ENCODE peak calls at places on chromosomes 4 and X, in four cellular contexts. R is activated T-cell treated with anti-CD3 and anti-CD28 coated beads for 24 hours, H is NCI-H345, P is NCI-H1694 treated with DMSO at 0.1 percent for 48 hours. Y is an unnamed sample.

GRCh38 chr4:11640584-11640983 is 211.9 kb upstream of the HS3ST1 start:
- DNase-seq in P (no peak), H (no peak), R (no peak), Y (no peak)

GRCh38 chr4:125317526-125317880 is 2.7 kb downstream of the FAT4 start:
- DNase-seq in H (no peak), P (no peak), R (no peak), Y (peak)

GRCh38 chr4:110484029-110484428 is 8.1 kb downstream of the ENPEP start:
- DNase-seq in P (no peak), H (no peak), R (no peak), Y (no peak)

GRCh38 chrX:79601336-79602131 is 234.4 kb upstream of the ITM2A start:
- DNase-seq in R (no peak), H (no peak), P (no peak), Y (no peak)

GRCh38 chr4:25863347-25863784 is 578 bp upstream of the SEL1L3 start:
- DNase-seq in R (no peak), P (no peak), H (no peak), Y (no peak)

GRCh38 chr4:123777297-123777859 is 380.8 kb downstream of the SPRY1 start:
- DNase-seq in H (no peak), R (no peak), P (no peak), Y (no peak)

GRCh38 chrX:1507511-1508463 is 29.2 kb downstream of the P2RY8 start:
- DNase-seq in H (no peak), P (no peak), R (no peak), Y (no peak)

GRCh38 chr4:140834866-140835495 is 78.8 kb upstream of the TBC1D9 start:
- DNase-seq in P (no peak), H (no peak), R (no peak), Y (no peak)

GRCh38 chr4:147891476-147892115 is 159.7 kb downstream of the ARHGAP10 start:
- DNase-seq in R (no peak), H (no peak), P (no peak), Y (no peak)

GRCh38 chr4:173243917-173244658 is 75.5 kb downstream of the GALNT7 start:
- DNase-seq in H (peak), R (no peak), P (peak), Y (no peak)

GRCh38 chr4:3237266-3237665 is 11.7 kb upstream of the MSANTD1 start:
- DNase-seq in H (no peak), R (no peak), P (no peak), Y (no peak)

GRCh38 chrX:21940356-21940829 is at the start of gene SMS:
- DNase-seq in P (peak), H (peak), R (peak), Y (peak)

GRCh38 chr4:170671171-170671570 is 581.4 kb upstream of the AADAT start:
- DNase-seq in R (no peak), H (no peak), P (no peak), Y (no peak)

GRCh38 chr4:138158746-138159297 is 83.3 kb downstream of the SLC7A11 start:
- DNase-seq in R (no peak), H (no peak), P (no peak), Y (peak)

GRCh38 chrX:139448996-139449395 is 81.5 kb upstream of the F9 start:
- DNase-seq in R (no peak), P (no peak), H (no peak), Y (no peak)

GRCh38 chr4:62709618-62710252 is 1509.6 kb downstream of the ADGRL3 start:
- DNase-seq in R (no peak), P (peak), H (peak), Y (peak)

GRCh38 chr4:96052827-96053226 is 212.9 kb downstream of the PDHA2 start:
- DNase-seq in R (no peak), P (no peak), H (no peak), Y (no peak)

GRCh38 chrX:18677140-18677834 is 5.4 kb upstream of the RS1 start:
- DNase-seq in P (no peak), R (no peak), H (no peak), Y (no peak)

GRCh38 chr4:90602728-90603127 is 475.5 kb downstream of the CCSER1 start:
- DNase-seq in P (no peak), R (no peak), H (no peak), Y (no peak)

GRCh38 chr4:54067163-54067562 is 2.8 kb upstream of the CHIC2 start:
- DNase-seq in H (no peak), R (no peak), P (no peak), Y (peak)

GRCh38 chrX:73556159-73556558 is 6.8 kb upstream of the CHIC1 start:
- DNase-seq in H (no peak), P (no peak), R (no peak), Y (no peak)

GRCh38 chr4:53132117-53132889 is 233.6 kb downstream of the SCFD2 start:
- DNase-seq in P (no peak), R (peak), H (no peak), Y (no peak)

GRCh38 chrX:116384406-116384805 is 52.0 kb upstream of the SLC6A14 start:
- DNase-seq in P (no peak), R (no peak), H (no peak), Y (no peak)

GRCh38 chr4:108244576-108244975 is 75.8 kb upstream of the LEF1 start:
- DNase-seq in R (no peak), P (no peak), H (no peak), Y (no peak)

GRCh38 chr4:132587626-132588025 is 561.5 kb upstream of the PCDH10 start:
- DNase-seq in P (no peak), R (no peak), H (no peak), Y (peak)

GRCh38 chr4:39043697-39044363 is 11.6 kb upstream of the TMEM156 start:
- DNase-seq in R (no peak), P (peak), H (no peak), Y (no peak)

GRCh38 chr4:168871686-168872085 is 138.4 kb downstream of the CBR4 start:
- DNase-seq in P (no peak), H (no peak), R (no peak), Y (no peak)

GRCh38 chrX:40880712-40881111 is 145.4 kb upstream of the MED14 start:
- DNase-seq in H (no peak), P (no peak), R (no peak), Y (no peak)

GRCh38 chr4:10045481-10045880 is 24.2 kb upstream of the SLC2A9 start:
- DNase-seq in R (no peak), P (no peak), H (no peak), Y (peak)

GRCh38 chrX:128458888-128459287 is 406.7 kb upstream of the ACTRT1 start:
- DNase-seq in H (no peak), P (no peak), R (no peak), Y (peak)

GRCh38 chrX:9573282-9574106 is 108.6 kb downstream of the TBL1X start:
- DNase-seq in H (no peak), R (no peak), P (no peak), Y (peak)

GRCh38 chr4:86898562-86898961 is 6.3 kb upstream of the C4orf36 start:
- DNase-seq in H (no peak), P (no peak), R (no peak), Y (no peak)

GRCh38 chr4:74056858-74057562 is 18.5 kb upstream of the CXCL3 start:
- DNase-seq in R (no peak), P (no peak), H (no peak), Y (peak)

GRCh38 chrX:154373340-154374306 is 811 bp downstream of the FLNA start:
- DNase-seq in P (peak), R (no peak), H (peak), Y (peak)